ENCODE peak calls at places on chromosomes 2 and 18, in ten cellular contexts. A, I, E, O, P, T, S, N, K and Q are unnamed samples.
A peak's percentile ranks its signal among the peaks of the same experiment; 100 is the strongest.

GRCh38 chr2:236823976-236824375 is 254.4 kb downstream of the ACKR3 start:
- DNase-seq in K (no peak), O (no peak), T (no peak), N (no peak), I (no peak), A (no peak), S (no peak), E (no peak), P (no peak), Q (no peak)

GRCh38 chr2:232183279-232183678 is 195.3 kb upstream of the ALPP start:
- DNase-seq in I (no peak), T (no peak), S (no peak), N (no peak), A (no peak), K (no peak), O (no peak), E (no peak), P (no peak), Q (no peak)

GRCh38 chr2:37827911-37828411 is 97.1 kb upstream of the RMDN2 start:
- DNase-seq in O (no peak), N (no peak), S (no peak), I (peak; percentile 67), A (no peak), K (no peak), E (peak; percentile 19), P (peak; percentile 74), T (no peak), Q (no peak)

GRCh38 chr18:5543854-5544389 is at the start of gene EPB41L3:
- DNase-seq in P (peak; percentile 65), S (no peak), O (no peak), I (peak; percentile 16), K (peak; percentile 62), N (no peak), E (no peak), A (peak; percentile 78), T (no peak), Q (peak; percentile 68)

GRCh38 chr2:68388358-68388757 is 23.3 kb downstream of the PLEK start:
- DNase-seq in P (no peak), S (no peak), N (no peak), E (no peak), O (no peak), K (no peak), A (no peak), I (no peak), T (no peak), Q (no peak)

GRCh38 chr2:173095356-173095755 is 19.7 kb downstream of the MAP3K20 start:
- DNase-seq in N (no peak), E (no peak), P (no peak), I (no peak), S (no peak), A (no peak), K (no peak), O (no peak), T (no peak), Q (no peak)

GRCh38 chr2:46548103-46548486 is 68.7 kb downstream of the TMEM247 start:
- DNase-seq in T (no peak), N (no peak), S (no peak), E (no peak), A (no peak), P (no peak), I (no peak), O (no peak), K (no peak), Q (no peak)

GRCh38 chr2:46368416-46368815 is 71.2 kb downstream of the EPAS1 start:
- DNase-seq in N (no peak), I (no peak), T (no peak), E (no peak), A (no peak), O (no peak), P (no peak), K (no peak), S (no peak), Q (no peak)

GRCh38 chr2:133667085-133667484 is 98.8 kb upstream of the NCKAP5 start:
- DNase-seq in N (no peak), I (peak; percentile 50), K (no peak), E (no peak), A (no peak), S (no peak), T (no peak), O (no peak), P (peak; percentile 87), Q (no peak)

GRCh38 chr2:151678849-151679248 is 55.4 kb downstream of the NEB start:
- DNase-seq in A (no peak), E (no peak), K (no peak), O (no peak), P (no peak), T (no peak), N (no peak), S (no peak), I (no peak), Q (no peak)

GRCh38 chr2:241702155-241702404 is 241 bp downstream of the ING5 start:
- DNase-seq in I (peak; percentile 69), S (no peak), E (no peak), P (no peak), O (no peak), A (no peak), T (no peak), N (peak; percentile 76), K (no peak), Q (peak; percentile 81)

GRCh38 chr2:64202206-64202864 is 58.1 kb upstream of the PELI1 start:
- DNase-seq in O (no peak), P (peak; percentile 28), I (peak; percentile 57), A (no peak), T (no peak), K (no peak), E (no peak), S (peak; percentile 26), N (no peak), Q (no peak)

GRCh38 chr2:44290271-44290670 is 15.0 kb downstream of the SLC3A1 start:
- DNase-seq in T (no peak), N (no peak), I (peak; percentile 74), P (peak; percentile 73), O (no peak), S (no peak), A (no peak), K (no peak), E (no peak), Q (no peak)

GRCh38 chr2:167833294-167833693 is 414.1 kb downstream of the STK39 start:
- DNase-seq in S (no peak), O (no peak), T (no peak), A (no peak), N (no peak), P (no peak), I (no peak), K (no peak), E (no peak), Q (no peak)

GRCh38 chr2:112621792-112622527 is 23.8 kb upstream of the SLC20A1 start:
- DNase-seq in N (no peak), E (no peak), I (peak; percentile 92), S (no peak), T (no peak), K (no peak), P (peak; percentile 87), O (no peak), A (no peak), Q (no peak)

GRCh38 chr2:146701183-146701582 is 1143.6 kb upstream of the ACVR2A start:
- DNase-seq in P (no peak), K (no peak), E (no peak), I (peak; percentile 21), O (no peak), T (no peak), S (no peak), A (no peak), N (no peak), Q (peak; percentile 40)

GRCh38 chr18:42586603-42587002 is 528.9 kb downstream of the RIT2 start:
- DNase-seq in T (no peak), P (no peak), K (no peak), S (no peak), I (no peak), O (no peak), N (no peak), A (no peak), E (no peak), Q (peak; percentile 40)

GRCh38 chr2:128710770-128711169 is 392.1 kb upstream of the HS6ST1 start:
- DNase-seq in S (no peak), T (no peak), E (no peak), I (no peak), N (no peak), P (no peak), O (no peak), A (no peak), K (no peak), Q (no peak)

GRCh38 chr18:25061345-25061744 is 290.6 kb downstream of the ZNF521 start:
- DNase-seq in S (no peak), N (no peak), E (no peak), A (no peak), P (no peak), I (no peak), O (no peak), T (no peak), K (no peak), Q (no peak)

GRCh38 chr2:53609561-53609960 is 158.0 kb upstream of the CHAC2 start:
- DNase-seq in P (no peak), S (no peak), T (no peak), O (no peak), A (no peak), N (no peak), E (no peak), I (no peak), K (no peak), Q (no peak)

GRCh38 chr2:201191132-201191875 is 8.4 kb downstream of the CASP10 start:
- DNase-seq in N (no peak), P (no peak), K (no peak), I (peak; percentile 7), O (no peak), S (no peak), T (peak; percentile 14), A (no peak), E (no peak), Q (no peak)

GRCh38 chr2:41698787-41699422 is 348.9 kb upstream of the PKDCC start:
- DNase-seq in S (no peak), E (no peak), P (peak; percentile 6), K (peak; percentile 68), A (peak; percentile 66), N (no peak), O (peak; percentile 45), I (peak; percentile 12), T (peak; percentile 48), Q (no peak)

GRCh38 chr2:15363142-15363541 is 198.0 kb downstream of the NBAS start:
- DNase-seq in T (no peak), O (no peak), A (no peak), I (peak; percentile 15), K (no peak), N (no peak), P (peak; percentile 57), E (no peak), S (no peak), Q (no peak)

GRCh38 chr2:174577967-174578589 is 19.5 kb downstream of the WIPF1 start:
- DNase-seq in E (no peak), O (no peak), T (peak; percentile 66), N (peak; percentile 35), A (no peak), S (peak; percentile 57), I (peak; percentile 74), P (peak; percentile 86), K (no peak), Q (no peak)

GRCh38 chr2:169840747-169841142 is 13.5 kb downstream of the UBR3 start:
- DNase-seq in O (no peak), A (no peak), K (no peak), N (no peak), E (no peak), S (no peak), I (no peak), T (no peak), P (no peak), Q (no peak)

GRCh38 chr2:190663348-190663747 is 14.5 kb downstream of the NAB1 start:
- DNase-seq in I (peak; percentile 37), T (no peak), A (no peak), P (peak; percentile 47), O (no peak), K (no peak), S (no peak), E (no peak), N (no peak), Q (no peak)

GRCh38 chr18:42929181-42929580 is 186.3 kb downstream of the RIT2 start:
- DNase-seq in I (no peak), S (no peak), N (no peak), K (no peak), P (no peak), E (no peak), T (no peak), O (no peak), A (no peak), Q (no peak)

GRCh38 chr2:66901344-66901743 is 466.4 kb downstream of the MEIS1 start:
- DNase-seq in N (no peak), E (no peak), I (peak; percentile 71), O (no peak), S (no peak), K (no peak), P (no peak), T (no peak), A (no peak), Q (no peak)